ENCODE peak calls at places on chromosome 5, in six cellular contexts. One of them, this sample, is unnamed.

GRCh38 chr5:39661026-39661779 is 236.4 kb upstream of the DAB2 start:
- DNase-seq in HepG2: no peak
- DNase-seq in WTC11: no peak
- DNase-seq in GM23338: no peak
- DNase-seq in K562: no peak
- DNase-seq in GM12878: no peak
- DNase-seq in this sample: no peak

GRCh38 chr5:55159763-55160492 is at the start of gene GPX8:
- DNase-seq in GM23338: peak; percentile 89
- DNase-seq in HepG2: peak; percentile 32
- DNase-seq in K562: peak; percentile 45
- DNase-seq in GM12878: no peak
- DNase-seq in WTC11: peak; percentile 21
- DNase-seq in this sample: no peak

GRCh38 chr5:100448250-100448649 is 86.9 kb upstream of the FAM174A start:
- DNase-seq in GM23338: no peak
- DNase-seq in WTC11: no peak
- DNase-seq in HepG2: no peak
- DNase-seq in K562: no peak
- DNase-seq in GM12878: no peak
- DNase-seq in this sample: no peak

GRCh38 chr5:96880402-96881164 is 4.3 kb downstream of the ERAP2 start:
- DNase-seq in K562: no peak
- DNase-seq in GM12878: no peak
- DNase-seq in GM23338: no peak
- DNase-seq in WTC11: no peak
- DNase-seq in HepG2: no peak
- DNase-seq in this sample: no peak

GRCh38 chr5:9538504-9538903 is 7.4 kb downstream of the SEMA5A start:
- DNase-seq in GM12878: no peak
- DNase-seq in GM23338: no peak
- DNase-seq in WTC11: no peak
- DNase-seq in HepG2: no peak
- DNase-seq in K562: no peak
- DNase-seq in this sample: no peak

GRCh38 chr5:139747583-139748504 is 47.8 kb upstream of the PSD2 start:
- DNase-seq in K562: peak; percentile 46
- DNase-seq in HepG2: no peak
- DNase-seq in GM12878: no peak
- DNase-seq in WTC11: peak; percentile 63
- DNase-seq in GM23338: peak; percentile 70
- DNase-seq in this sample: no peak

GRCh38 chr5:162209005-162209605 is 141.5 kb downstream of the GABRG2 start:
- DNase-seq in HepG2: peak; percentile 25
- DNase-seq in GM23338: peak; percentile 84
- DNase-seq in GM12878: peak; percentile 24
- DNase-seq in K562: no peak
- DNase-seq in WTC11: peak; percentile 70
- DNase-seq in this sample: peak; percentile 70

GRCh38 chr5:162496080-162496808 is 428.7 kb downstream of the GABRG2 start:
- DNase-seq in K562: no peak
- DNase-seq in GM12878: no peak
- DNase-seq in GM23338: no peak
- DNase-seq in HepG2: no peak
- DNase-seq in WTC11: no peak
- DNase-seq in this sample: no peak

GRCh38 chr5:136518814-136519213 is 153.5 kb upstream of the TRPC7 start:
- DNase-seq in HepG2: no peak
- DNase-seq in K562: no peak
- DNase-seq in GM12878: no peak
- DNase-seq in GM23338: no peak
- DNase-seq in WTC11: no peak
- DNase-seq in this sample: no peak

GRCh38 chr5:5050797-5051196 is 89.3 kb upstream of the ADAMTS16 start:
- DNase-seq in HepG2: no peak
- DNase-seq in K562: no peak
- DNase-seq in GM12878: no peak
- DNase-seq in GM23338: no peak
- DNase-seq in WTC11: no peak
- DNase-seq in this sample: no peak

GRCh38 chr5:159406571-159406970 is 76.3 kb upstream of the IL12B start:
- DNase-seq in GM23338: no peak
- DNase-seq in HepG2: no peak
- DNase-seq in K562: no peak
- DNase-seq in WTC11: no peak
- DNase-seq in GM12878: no peak
- DNase-seq in this sample: no peak

GRCh38 chr5:176776141-176776865 is 34.1 kb upstream of the UNC5A start:
- DNase-seq in GM23338: no peak
- DNase-seq in K562: no peak
- DNase-seq in WTC11: no peak
- DNase-seq in HepG2: no peak
- DNase-seq in GM12878: no peak
- DNase-seq in this sample: peak; percentile 39

GRCh38 chr5:150625831-150626746 is 14.4 kb upstream of the SYNPO start:
- DNase-seq in HepG2: no peak
- DNase-seq in GM12878: peak; percentile 57
- DNase-seq in K562: no peak
- DNase-seq in GM23338: no peak
- DNase-seq in WTC11: no peak
- DNase-seq in this sample: no peak

GRCh38 chr5:172834570-172835245 is 657 bp downstream of the ERGIC1 start:
- DNase-seq in HepG2: peak; percentile 66
- DNase-seq in K562: no peak
- DNase-seq in WTC11: peak; percentile 51
- DNase-seq in GM12878: no peak
- DNase-seq in GM23338: peak; percentile 82
- DNase-seq in this sample: peak; percentile 69

GRCh38 chr5:138032028-138032571 is 779 bp downstream of the FAM13B start:
- DNase-seq in HepG2: no peak
- DNase-seq in WTC11: peak; percentile 67
- DNase-seq in GM12878: peak; percentile 82
- DNase-seq in K562: no peak
- DNase-seq in GM23338: peak; percentile 83
- DNase-seq in this sample: no peak
- TF ChIP-seq CREB1 in HepG2: no peak
- TF ChIP-seq CREB1 in WTC11: no peak
- TF ChIP-seq CREB1 in GM12878: no peak
- TF ChIP-seq CREB1 in K562: no peak
- TF ChIP-seq CREB1 in GM23338: no peak
- TF ChIP-seq CREB1 in this sample: no peak

GRCh38 chr5:138459311-138459710 is 6.0 kb upstream of the EGR1 start:
- DNase-seq in WTC11: no peak
- DNase-seq in HepG2: no peak
- DNase-seq in K562: no peak
- DNase-seq in GM23338: no peak
- DNase-seq in GM12878: no peak
- DNase-seq in this sample: no peak
- TF ChIP-seq CREB1 in WTC11: no peak
- TF ChIP-seq CREB1 in HepG2: peak; percentile 55
- TF ChIP-seq CREB1 in K562: no peak
- TF ChIP-seq CREB1 in GM23338: no peak
- TF ChIP-seq CREB1 in GM12878: peak; percentile 71
- TF ChIP-seq CREB1 in this sample: no peak

GRCh38 chr5:66639036-66639435 is 42.8 kb downstream of the MAST4 start:
- DNase-seq in K562: no peak
- DNase-seq in WTC11: no peak
- DNase-seq in GM23338: no peak
- DNase-seq in HepG2: no peak
- DNase-seq in GM12878: no peak
- DNase-seq in this sample: no peak
- TF ChIP-seq CREB1 in K562: no peak
- TF ChIP-seq CREB1 in WTC11: no peak
- TF ChIP-seq CREB1 in GM23338: no peak
- TF ChIP-seq CREB1 in HepG2: no peak
- TF ChIP-seq CREB1 in GM12878: no peak
- TF ChIP-seq CREB1 in this sample: no peak

GRCh38 chr5:174984863-174985262 is 260.5 kb downstream of the MSX2 start:
- DNase-seq in GM23338: no peak
- DNase-seq in HepG2: no peak
- DNase-seq in GM12878: no peak
- DNase-seq in WTC11: no peak
- DNase-seq in K562: no peak
- DNase-seq in this sample: no peak
- TF ChIP-seq CREB1 in GM23338: no peak
- TF ChIP-seq CREB1 in HepG2: no peak
- TF ChIP-seq CREB1 in GM12878: no peak
- TF ChIP-seq CREB1 in WTC11: no peak
- TF ChIP-seq CREB1 in K562: no peak
- TF ChIP-seq CREB1 in this sample: no peak

DNA sequence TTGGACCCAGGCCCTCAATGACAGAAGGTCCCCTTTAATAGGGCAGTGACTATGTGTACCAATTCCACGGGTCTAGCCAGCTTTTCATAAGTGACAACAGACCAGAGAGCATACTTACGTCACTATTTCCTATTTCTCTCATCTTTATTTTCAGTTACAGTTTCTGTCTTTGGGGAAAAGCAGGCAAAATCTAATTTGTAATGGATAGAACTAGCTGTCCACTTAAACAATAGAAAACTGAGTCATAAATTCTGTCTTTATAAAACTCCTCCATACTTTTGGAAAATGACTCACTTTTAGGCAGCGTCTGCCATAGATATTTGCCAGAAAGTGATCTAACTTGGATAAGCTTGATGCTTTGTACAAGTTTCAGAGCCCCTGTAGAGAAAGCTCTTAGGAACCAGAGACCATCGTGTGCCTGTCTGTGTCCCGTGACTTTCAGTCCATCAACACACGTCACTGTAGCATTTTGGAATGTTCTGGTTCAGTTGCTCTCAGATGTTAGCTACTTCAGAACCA is 101.9 kb downstream of the F2RL2 start:
- DNase-seq in K562: no peak
- DNase-seq in GM12878: no peak
- DNase-seq in HepG2: no peak
- DNase-seq in WTC11: no peak
- DNase-seq in GM23338: no peak
- DNase-seq in this sample: no peak
- TF ChIP-seq CREB1 in K562: no peak
- TF ChIP-seq CREB1 in GM12878: peak; percentile 73
- TF ChIP-seq CREB1 in HepG2: peak; percentile 6
- TF ChIP-seq CREB1 in WTC11: no peak
- TF ChIP-seq CREB1 in GM23338: no peak
- TF ChIP-seq CREB1 in this sample: no peak

GRCh38 chr5:92391-93220 is 638 bp downstream of the PLEKHG4B start:
- DNase-seq in HepG2: no peak
- DNase-seq in GM23338: peak; percentile 67
- DNase-seq in K562: no peak
- DNase-seq in WTC11: no peak
- DNase-seq in GM12878: no peak
- DNase-seq in this sample: no peak
- TF ChIP-seq CREB1 in HepG2: no peak
- TF ChIP-seq CREB1 in GM23338: no peak
- TF ChIP-seq CREB1 in K562: no peak
- TF ChIP-seq CREB1 in WTC11: no peak
- TF ChIP-seq CREB1 in GM12878: no peak
- TF ChIP-seq CREB1 in this sample: no peak

GRCh38 chr5:89573336-89573735 is 690.4 kb upstream of the MEF2C start:
- DNase-seq in GM23338: no peak
- DNase-seq in GM12878: no peak
- DNase-seq in WTC11: no peak
- DNase-seq in K562: no peak
- DNase-seq in HepG2: no peak
- DNase-seq in this sample: no peak

DNA sequence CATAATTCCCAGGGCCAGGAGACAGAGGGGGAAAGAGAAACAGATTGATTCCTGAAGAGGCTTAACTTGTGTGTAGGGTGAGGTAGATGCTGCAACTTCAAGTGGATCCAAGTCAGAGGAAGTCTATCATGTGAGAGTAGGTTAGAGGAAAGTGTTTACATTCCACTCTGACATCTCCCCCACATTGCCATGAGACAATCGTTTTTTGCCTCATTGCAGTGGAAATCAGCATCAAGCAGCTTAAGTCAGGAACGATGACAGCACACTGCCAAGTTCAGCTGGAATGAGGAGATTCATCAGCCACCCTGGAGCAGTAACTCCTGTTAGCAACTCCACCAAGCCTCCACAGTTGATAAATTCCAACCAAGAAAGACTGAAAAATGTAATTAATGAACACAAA is 689.7 kb upstream of the MEF2C start:
- DNase-seq in K562: no peak
- DNase-seq in WTC11: no peak
- DNase-seq in HepG2: no peak
- DNase-seq in GM12878: no peak
- DNase-seq in GM23338: no peak
- DNase-seq in this sample: no peak
- TF ChIP-seq CREB1 in K562: no peak
- TF ChIP-seq CREB1 in WTC11: no peak
- TF ChIP-seq CREB1 in HepG2: no peak
- TF ChIP-seq CREB1 in GM12878: no peak
- TF ChIP-seq CREB1 in GM23338: no peak
- TF ChIP-seq CREB1 in this sample: no peak

GRCh38 chr5:2270467-2270866 is 387.7 kb upstream of the IRX4 start:
- DNase-seq in GM23338: no peak
- DNase-seq in GM12878: no peak
- DNase-seq in K562: no peak
- DNase-seq in WTC11: peak; percentile 22
- DNase-seq in HepG2: no peak
- DNase-seq in this sample: no peak
- TF ChIP-seq CREB1 in GM23338: no peak
- TF ChIP-seq CREB1 in GM12878: no peak
- TF ChIP-seq CREB1 in K562: no peak
- TF ChIP-seq CREB1 in WTC11: no peak
- TF ChIP-seq CREB1 in HepG2: no peak
- TF ChIP-seq CREB1 in this sample: no peak

DNA sequence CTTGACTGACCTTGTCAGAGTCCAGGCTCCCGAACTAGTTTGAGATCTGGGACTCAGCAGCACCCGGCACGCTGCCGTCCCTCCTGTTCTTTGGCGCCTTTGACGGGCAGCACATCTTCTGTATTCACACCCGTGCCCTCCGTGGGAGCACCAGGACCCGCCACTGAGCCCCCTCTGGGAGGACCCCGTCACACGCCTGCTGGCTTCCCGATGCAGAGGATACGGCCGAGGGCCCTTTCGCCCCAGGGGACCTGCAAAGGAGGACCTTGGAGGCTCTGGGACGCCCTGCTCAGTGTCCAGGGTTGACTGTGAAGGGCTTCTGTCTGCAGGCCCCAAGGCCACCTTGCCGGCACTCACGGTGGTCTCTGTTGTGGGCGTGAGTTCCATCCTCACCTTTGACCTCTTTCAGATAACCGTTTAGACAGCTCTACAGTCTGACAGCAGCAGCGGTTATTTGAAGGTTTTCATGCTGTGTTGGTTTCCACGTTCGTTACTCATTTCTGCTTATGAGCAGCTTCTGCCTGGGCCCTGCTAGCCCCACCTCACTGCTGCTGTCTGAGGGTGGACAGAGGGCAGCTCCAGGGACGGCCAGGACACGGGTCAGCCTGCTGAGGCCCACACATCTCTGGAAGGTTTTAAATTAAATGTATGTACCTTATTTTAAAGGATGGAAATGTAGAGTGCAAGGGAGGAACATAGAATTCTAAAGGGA is 12.6 kb upstream of the EXOC3 start:
- DNase-seq in K562: no peak
- DNase-seq in GM12878: no peak
- DNase-seq in GM23338: no peak
- DNase-seq in WTC11: no peak
- DNase-seq in HepG2: no peak
- DNase-seq in this sample: no peak
- TF ChIP-seq CREB1 in K562: no peak
- TF ChIP-seq CREB1 in GM12878: no peak
- TF ChIP-seq CREB1 in GM23338: no peak
- TF ChIP-seq CREB1 in WTC11: no peak
- TF ChIP-seq CREB1 in HepG2: no peak
- TF ChIP-seq CREB1 in this sample: no peak

GRCh38 chr5:181167814-181168488 is 20.6 kb downstream of the OR2V2 start:
- DNase-seq in GM23338: peak; percentile 94
- DNase-seq in WTC11: peak; percentile 90
- DNase-seq in HepG2: no peak
- DNase-seq in GM12878: no peak
- DNase-seq in K562: peak; percentile 79
- DNase-seq in this sample: peak; percentile 96
- TF ChIP-seq CREB1 in GM23338: no peak
- TF ChIP-seq CREB1 in WTC11: no peak
- TF ChIP-seq CREB1 in HepG2: no peak
- TF ChIP-seq CREB1 in GM12878: no peak
- TF ChIP-seq CREB1 in K562: no peak
- TF ChIP-seq CREB1 in this sample: no peak

This sample was measured in H1.